ENCODE peak calls at places on chromosomes 4 and X, in nine cellular contexts. B, G, Y, S, O, U, W, I and R are unnamed samples.

GRCh38 chr4:57102050-57102564 is 8.1 kb downstream of the IGFBP7 start:
- DNase-seq in S (no peak), O (no peak), B (peak; percentile 89), G (peak; percentile 37), U (no peak), W (no peak), Y (peak; percentile 94), I (no peak), R (no peak)

GRCh38 chr4:169219440-169219839 is 51.3 kb downstream of the SH3RF1 start:
- DNase-seq in I (no peak), U (peak; percentile 27), W (no peak), Y (no peak), G (no peak), B (no peak), O (no peak), S (no peak), R (no peak)

GRCh38 chr4:10185518-10186227 is 69.1 kb upstream of the WDR1 start:
- DNase-seq in B (no peak), G (no peak), I (no peak), U (no peak), Y (peak; percentile 2), O (no peak), S (no peak), W (no peak), R (no peak)

GRCh38 chr4:7210818-7211217 is 18.5 kb downstream of the SORCS2 start:
- DNase-seq in U (no peak), G (no peak), B (no peak), Y (no peak), W (no peak), S (no peak), O (no peak), I (no peak), R (no peak)

GRCh38 chrX:154805696-154806091 is 409 bp upstream of the MPP1 start:
- DNase-seq in B (no peak), S (no peak), G (no peak), I (no peak), U (no peak), W (no peak), O (no peak), Y (no peak), R (no peak)

GRCh38 chrX:154366666-154367055 is 7.8 kb downstream of the FLNA start:
- DNase-seq in B (no peak), U (peak; percentile 64), G (peak; percentile 52), S (no peak), I (no peak), O (no peak), W (no peak), Y (no peak), R (no peak)

GRCh38 chr4:7045961-7046921 is 3.1 kb downstream of the TADA2B start:
- DNase-seq in Y (no peak), B (no peak), O (peak; percentile 55), I (no peak), S (no peak), G (no peak), W (no peak), U (no peak), R (peak; percentile 65)

GRCh38 chr4:151865327-151865726 is 104.5 kb upstream of the GATB start:
- DNase-seq in Y (no peak), G (peak; percentile 21), S (no peak), O (no peak), W (no peak), U (peak; percentile 7), I (peak; percentile 39), B (peak; percentile 80), R (no peak)

GRCh38 chr4:1090036-1090435 is 23.3 kb downstream of the RNF212 start:
- DNase-seq in B (no peak), Y (no peak), G (no peak), I (no peak), S (no peak), W (peak; percentile 24), U (no peak), O (no peak), R (no peak)

GRCh38 chrX:9227276-9227675 is 193.3 kb upstream of the FAM9B start:
- DNase-seq in I (no peak), B (no peak), U (no peak), S (no peak), G (no peak), Y (no peak), W (no peak), O (no peak), R (no peak)

GRCh38 chr4:10403633-10404445 is 53.4 kb downstream of the ZNF518B start:
- DNase-seq in I (no peak), W (no peak), O (no peak), Y (peak; percentile 60), S (peak; percentile 31), B (no peak), G (no peak), U (peak; percentile 16), R (no peak)

GRCh38 chrX:39766085-39766726 is 331.6 kb downstream of the BCOR start:
- DNase-seq in B (no peak), S (no peak), U (no peak), G (no peak), W (no peak), I (no peak), Y (no peak), O (no peak), R (no peak)

GRCh38 chr4:114782842-114783595 is 184.4 kb downstream of the UGT8 start:
- DNase-seq in S (no peak), W (no peak), G (no peak), U (no peak), Y (no peak), B (no peak), I (no peak), O (no peak), R (no peak)

GRCh38 chr4:26000274-26000950 is 86.4 kb downstream of the SMIM20 start:
- DNase-seq in G (no peak), O (no peak), S (no peak), W (no peak), Y (no peak), U (no peak), I (no peak), B (no peak), R (no peak)

GRCh38 chr4:113397114-113397701 is 347.8 kb downstream of the ANK2 start:
- DNase-seq in I (no peak), U (no peak), W (no peak), G (no peak), Y (peak; percentile 73), S (no peak), O (no peak), B (no peak), R (no peak)

GRCh38 chr4:170111546-170111945 is 21.8 kb upstream of the AADAT start:
- DNase-seq in I (no peak), U (no peak), O (no peak), W (no peak), G (no peak), S (no peak), Y (no peak), B (no peak), R (no peak)

DNA sequence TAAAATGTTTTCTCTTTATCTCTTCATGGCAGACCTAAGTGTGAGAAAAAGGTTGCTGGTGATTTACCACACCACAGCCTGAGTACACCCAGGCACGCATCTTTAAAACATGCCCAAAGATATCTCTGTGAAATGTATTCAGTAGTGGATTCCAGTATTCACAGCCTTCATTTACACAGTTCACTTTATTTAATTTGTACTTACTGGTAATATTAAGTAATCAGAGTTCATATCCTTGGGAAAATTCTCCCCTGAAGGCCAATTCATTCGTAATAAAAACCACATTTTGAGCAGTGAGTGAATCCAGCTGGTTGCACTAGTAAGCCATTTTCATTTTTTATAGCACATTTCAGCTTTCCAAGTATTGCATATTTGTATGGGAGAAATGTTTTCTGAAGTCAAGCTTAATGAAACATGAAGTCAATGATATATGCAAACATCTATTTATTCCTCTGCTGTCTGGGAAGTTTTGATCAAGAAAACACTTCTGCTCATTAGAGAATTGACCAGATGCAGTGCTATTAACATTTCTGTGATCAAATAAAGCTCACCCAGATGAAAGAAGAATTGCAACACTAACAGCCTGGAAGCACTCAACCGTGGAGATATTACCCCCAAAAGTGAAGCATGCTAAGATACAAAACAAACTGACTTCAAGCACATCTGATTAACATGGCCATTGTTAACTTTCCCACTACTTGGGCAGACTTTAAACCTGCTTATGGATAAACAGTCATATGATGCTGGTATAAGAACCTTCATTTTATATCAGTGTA is 73.9 kb upstream of the GUCY1A1 start:
- DNase-seq in B (no peak), U (no peak), W (no peak), Y (no peak), O (no peak), S (no peak), G (no peak), I (no peak), R (no peak)
- TF ChIP-seq POLR2AphosphoS5 in B (peak; percentile 54), U (no peak), W (no peak), Y (no peak), O (no peak), S (no peak), G (no peak), I (no peak), R (no peak)

DNA sequence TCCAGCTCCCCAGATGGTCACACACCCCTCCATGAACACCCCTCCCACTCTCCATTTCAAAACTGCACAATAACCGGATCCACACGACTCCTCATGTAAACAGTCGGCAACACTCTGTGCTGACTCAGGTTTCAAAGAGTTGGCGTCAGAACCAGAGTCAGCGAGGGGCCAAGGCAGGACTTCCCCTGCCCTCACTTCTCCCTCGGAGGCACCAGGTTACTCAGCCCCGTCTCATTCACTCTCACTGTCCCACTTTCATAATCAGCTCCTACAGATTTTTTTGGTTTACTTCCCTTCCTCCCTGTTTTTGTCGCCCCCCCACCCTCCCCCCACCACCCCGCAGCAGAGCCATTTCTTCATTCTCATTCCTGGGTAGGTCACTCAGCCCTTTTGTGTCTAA is 2.7 kb upstream of the TIMP1 start:
- DNase-seq in I (no peak), Y (peak; percentile 56), B (no peak), W (no peak), U (no peak), G (no peak), S (no peak), O (no peak), R (no peak)
- TF ChIP-seq POLR2AphosphoS5 in I (no peak), Y (no peak), B (no peak), W (no peak), U (peak; percentile 29), G (no peak), S (peak; percentile 17), O (no peak), R (no peak)

GRCh38 chrX:48897157-48897620 is 379 bp downstream of the TIMM17B start:
- DNase-seq in B (peak; percentile 92), I (peak; percentile 73), S (peak; percentile 70), W (peak; percentile 91), O (no peak), U (peak; percentile 76), Y (peak; percentile 76), G (peak; percentile 80), R (no peak)
- TF ChIP-seq POLR2AphosphoS5 in B (no peak), I (no peak), S (peak; percentile 52), W (no peak), O (no peak), U (peak; percentile 44), Y (peak; percentile 18), G (no peak), R (no peak)

DNA sequence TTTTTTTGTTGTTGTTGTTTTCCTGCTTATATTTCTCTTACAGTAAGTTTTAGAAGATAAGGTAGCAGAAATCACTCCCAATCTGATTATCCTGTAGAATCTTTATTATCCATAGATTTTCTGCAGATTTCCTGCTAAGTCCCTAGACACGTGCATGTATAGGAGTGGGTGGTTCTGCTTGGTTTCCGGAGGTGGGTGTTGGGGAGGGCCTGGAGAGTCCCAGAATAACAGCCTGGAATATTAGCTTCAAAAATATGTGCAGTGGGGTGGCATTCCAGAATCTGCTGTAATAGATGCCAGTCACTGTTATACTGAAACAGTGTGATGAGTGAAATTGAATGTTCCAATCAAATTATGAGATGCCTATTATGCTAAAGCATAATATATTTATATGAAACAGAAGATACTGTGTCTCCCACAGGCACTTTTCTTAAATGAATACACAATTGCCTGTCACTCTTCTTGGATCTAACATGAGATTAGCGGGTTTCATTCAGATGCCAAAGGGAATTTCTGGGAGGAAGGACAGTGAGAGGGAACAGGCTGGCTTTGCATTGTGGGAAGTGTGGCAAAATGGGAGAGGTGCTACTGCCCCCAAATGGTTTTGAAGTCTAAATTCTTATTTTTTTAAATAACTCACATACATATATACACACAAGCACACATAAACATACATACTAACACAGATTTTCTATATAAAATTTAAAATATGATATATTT is 37.6 kb downstream of the C4orf50 start:
- DNase-seq in O (no peak), Y (no peak), G (no peak), S (peak; percentile 7), U (no peak), B (no peak), I (no peak), W (no peak), R (no peak)
- TF ChIP-seq POLR2AphosphoS5 in O (no peak), Y (no peak), G (no peak), S (no peak), U (no peak), B (no peak), I (no peak), W (no peak), R (no peak)